ENCODE peak calls at places on chromosomes 1 and 21, in four cellular contexts. I, M, K and A are unnamed samples.

GRCh38 chr1:82179162-82179561 is 378.4 kb downstream of the ADGRL2 start:
- DNase-seq in I (no peak), M (no peak), K (no peak), A (no peak)

GRCh38 chr1:37068897-37069296 is 34.6 kb upstream of the GRIK3 start:
- DNase-seq in I (no peak), M (no peak), K (no peak), A (no peak)

GRCh38 chr1:226738995-226739695 is at the start of gene ITPKB:
- DNase-seq in I (peak; percentile 88), M (peak; percentile 72), K (peak; percentile 86), A (peak; percentile 72)

GRCh38 chr1:191851799-191852595 is 306.3 kb upstream of the RGS18 start:
- DNase-seq in I (no peak), M (no peak), K (no peak), A (no peak)

GRCh38 chr1:206486995-206487788 is 16.9 kb downstream of the IKBKE start:
- DNase-seq in I (no peak), M (no peak), K (no peak), A (no peak)

GRCh38 chr21:33039542-33039941 is 13.8 kb downstream of the OLIG2 start:
- DNase-seq in I (no peak), M (no peak), K (no peak), A (no peak)

GRCh38 chr1:42880384-42880783 is 34.0 kb downstream of the ZNF691 start:
- DNase-seq in I (no peak), M (no peak), K (no peak), A (no peak)

GRCh38 chr1:94951056-94951455 is 24.1 kb upstream of the CNN3 start:
- DNase-seq in I (no peak), M (peak; percentile 62), K (no peak), A (no peak)

GRCh38 chr1:80893140-80893539 is 907.6 kb upstream of the ADGRL2 start:
- DNase-seq in I (no peak), M (no peak), K (peak; percentile 83), A (no peak)

GRCh38 chr1:153945131-153945794 is 1.3 kb downstream of the DENND4B start:
- DNase-seq in I (peak; percentile 84), M (peak; percentile 55), K (peak; percentile 46), A (peak; percentile 39)

GRCh38 chr21:45496151-45496967 is 45.9 kb downstream of the SLC19A1 start:
- DNase-seq in I (no peak), M (no peak), K (no peak), A (no peak)

GRCh38 chr1:200992382-200993101 is 31.0 kb downstream of the KIF21B start:
- DNase-seq in I (no peak), M (no peak), K (no peak), A (no peak)

GRCh38 chr1:41381691-41382530 is 20.7 kb downstream of the FOXO6 start:
- DNase-seq in I (no peak), M (peak; percentile 65), K (no peak), A (peak; percentile 63)

GRCh38 chr1:46616277-46617107 is at the start of gene MOB3C:
- DNase-seq in I (peak; percentile 57), M (peak; percentile 88), K (peak; percentile 55), A (peak; percentile 84)

GRCh38 chr21:23968722-23969647 is 1638.3 kb downstream of the MRPL39 start:
- DNase-seq in I (peak; percentile 8), M (peak; percentile 0), K (peak; percentile 96), A (peak; percentile 25)

GRCh38 chr1:157992031-157992568 is 1.3 kb upstream of the KIRREL1 start:
- DNase-seq in I (peak; percentile 53), M (peak; percentile 84), K (peak; percentile 66), A (peak; percentile 86)

GRCh38 chr1:170866646-170867045 is 68.7 kb upstream of the MROH9 start:
- DNase-seq in I (no peak), M (no peak), K (no peak), A (no peak)

GRCh38 chr1:22107126-22107525 is 35.8 kb downstream of the WNT4 start:
- DNase-seq in I (no peak), M (peak; percentile 48), K (no peak), A (no peak)

GRCh38 chr1:43975249-43975961 is 645 bp downstream of the ATP6V0B start:
- DNase-seq in I (peak; percentile 55), M (peak; percentile 67), K (no peak), A (peak; percentile 72)

GRCh38 chr1:22645936-22646335 is 2.5 kb downstream of the C1QC start:
- DNase-seq in I (no peak), M (no peak), K (no peak), A (no peak)

GRCh38 chr1:23797478-23798448 is 2.8 kb downstream of the GALE start:
- DNase-seq in I (no peak), M (no peak), K (no peak), A (no peak)

GRCh38 chr1:202086579-202087350 is 36.0 kb upstream of the GPR37L1 start:
- DNase-seq in I (no peak), M (no peak), K (no peak), A (peak; percentile 38)

GRCh38 chr1:153362187-153362586 is 4.5 kb downstream of the S100A9 start:
- DNase-seq in I (no peak), M (no peak), K (no peak), A (no peak)

GRCh38 chr21:15706686-15707085 is 23.1 kb upstream of the USP25 start:
- DNase-seq in I (no peak), M (peak; percentile 94), K (no peak), A (peak; percentile 71)

GRCh38 chr1:10788592-10789006 is 7.8 kb downstream of the CASZ1 start:
- DNase-seq in I (no peak), M (no peak), K (no peak), A (peak; percentile 32)

DNA sequence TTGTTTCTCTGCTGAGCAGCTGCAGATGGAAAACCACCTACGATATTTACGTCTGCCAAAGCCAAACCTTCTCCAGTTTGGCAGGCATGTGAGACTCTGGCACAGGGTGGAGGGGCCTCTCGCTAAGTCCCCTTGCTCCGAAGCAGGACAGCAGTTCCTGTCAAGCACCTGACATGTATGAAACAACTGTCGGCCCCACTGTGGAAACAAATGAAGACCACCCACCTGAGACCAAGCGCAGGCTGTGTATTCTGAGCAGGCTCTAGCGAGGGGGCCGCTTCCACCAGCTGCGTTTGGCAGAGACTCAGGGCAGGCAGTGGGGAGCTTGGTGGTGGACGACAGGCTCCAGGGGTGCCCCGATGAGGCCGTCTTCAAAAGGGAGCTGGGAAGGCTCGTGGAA is 74.6 kb downstream of the RIPK4 start:
- DNase-seq in I (no peak), M (no peak), K (no peak), A (peak; percentile 3)
- TF ChIP-seq EZH2phosphoT487 in I (no peak), M (no peak), K (no peak), A (no peak)

GRCh38 chr1:20383631-20384030 is 93.0 kb downstream of the VWA5B1 start:
- DNase-seq in I (peak; percentile 95), M (no peak), K (no peak), A (no peak)

GRCh38 chr1:20385630-20386029 is 95.0 kb downstream of the VWA5B1 start:
- DNase-seq in I (peak; percentile 87), M (no peak), K (no peak), A (no peak)

GRCh38 chr1:20390589-20391331 is 95.2 kb downstream of the CAMK2N1 start:
- DNase-seq in I (no peak), M (peak; percentile 34), K (no peak), A (no peak)

GRCh38 chr1:20389551-20389950 is 96.5 kb downstream of the CAMK2N1 start:
- DNase-seq in I (peak; percentile 39), M (no peak), K (no peak), A (no peak)

DNA sequence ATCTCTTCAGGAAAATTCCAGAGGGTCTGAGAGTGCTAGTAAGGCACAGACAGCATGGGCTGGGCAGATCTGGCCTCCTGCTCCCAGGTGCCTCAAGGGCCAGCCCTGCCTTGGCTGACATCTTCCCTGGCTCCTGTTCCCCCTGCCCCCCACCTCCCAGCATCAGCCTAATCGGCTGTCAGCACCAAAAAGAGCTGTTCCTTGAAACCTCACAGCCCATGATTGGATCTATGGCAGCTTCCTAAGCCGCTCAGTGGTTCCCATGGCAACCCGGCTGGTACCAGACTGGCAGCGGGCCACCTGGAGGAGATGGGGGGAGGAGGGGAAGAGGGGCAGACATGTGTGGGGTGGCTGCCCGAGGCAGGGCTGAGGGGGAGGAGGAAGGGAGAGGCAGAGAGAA is 96.0 kb downstream of the VWA5B1 start:
- DNase-seq in I (peak; percentile 70), M (no peak), K (no peak), A (no peak)
- H3K4me3 ChIP-seq in I (no peak overlapping the region), M (no peak overlapping the region), K (no peak overlapping the region), A (no peak overlapping the region)

GRCh38 chr1:231013391-231014015 is 26.6 kb downstream of the FAM89A start:
- DNase-seq in I (no peak), M (no peak), K (no peak), A (no peak)
- TF ChIP-seq EZH2phosphoT487 in I (no peak), M (no peak), K (no peak), A (no peak)

GRCh38 chr21:42590431-42591131 is 62.8 kb upstream of the PDE9A start:
- DNase-seq in I (peak; percentile 73), M (no peak), K (no peak), A (no peak)

GRCh38 chr21:42593815-42594157 is 59.6 kb upstream of the PDE9A start:
- DNase-seq in I (no peak), M (no peak), K (no peak), A (no peak)

GRCh38 chr21:42593007-42593814 is 60.2 kb upstream of the PDE9A start:
- DNase-seq in I (peak; percentile 80), M (peak; percentile 80), K (peak; percentile 66), A (peak; percentile 87)

GRCh38 chr21:42592156-42592820 is 61.1 kb upstream of the PDE9A start:
- DNase-seq in I (no peak), M (no peak), K (no peak), A (no peak)

GRCh38 chr21:42591170-42591869 is 62.1 kb upstream of the PDE9A start:
- DNase-seq in I (no peak), M (no peak), K (no peak), A (no peak)
- H3K4me3 ChIP-seq in I (no peak overlapping the region), M (no peak overlapping the region), K (no peak overlapping the region), A (no peak overlapping the region)